ENCODE peak calls at places on chromosomes 16 and 17, in four cellular contexts. M is activated effector memory CD4-positive, alpha-beta T cell treated with anti-CD3 and anti-CD28 coated beads, Interleukin-2, amount 50 U/mL, for 16 hours; X is HFF-Myc; L is RCC 7860. P is an unnamed sample.

GRCh38 chr17:58004060-58004459 is 3.0 kb downstream of the SRSF1 start:
- DNase-seq in L (no peak), X (no peak), M (no peak), P (no peak)

GRCh38 chr16:23836404-23837291 is 865 bp downstream of the PRKCB start:
- DNase-seq in X (no peak), M (peak), L (no peak), P (no peak)

GRCh38 chr17:16391451-16391850 is 10.6 kb downstream of the UBB start:
- DNase-seq in M (no peak), X (no peak), L (no peak), P (no peak)

GRCh38 chr17:76248013-76248782 is 7.9 kb upstream of the RNF157 start:
- DNase-seq in X (no peak), M (peak), L (no peak), P (no peak)

GRCh38 chr16:31223044-31223443 is 6.1 kb upstream of the PYDC1 start:
- DNase-seq in X (no peak), L (no peak), M (no peak), P (no peak)

GRCh38 chr17:7864995-7865650 is 7.3 kb downstream of the CYB5D1 start:
- DNase-seq in L (no peak), M (no peak), X (no peak), P (no peak)

GRCh38 chr17:63595132-63595531 is 5.6 kb upstream of the TACO1 start:
- DNase-seq in M (peak), X (no peak), L (no peak), P (no peak)

GRCh38 chr17:52790359-52790955 is 631.9 kb upstream of the CA10 start:
- DNase-seq in L (no peak), M (no peak), X (no peak), P (no peak)

GRCh38 chr16:56793504-56793903 is 63.6 kb downstream of the NUP93 start:
- DNase-seq in L (peak), M (no peak), X (no peak), P (no peak)

GRCh38 chr17:48530887-48531272 is at the start of gene HOXB1:
- DNase-seq in X (no peak), L (no peak), M (peak), P (no peak)

GRCh38 chr17:14688134-14688533 is 387.3 kb downstream of the HS3ST3B1 start:
- DNase-seq in M (no peak), X (no peak), L (no peak), P (no peak)

GRCh38 chr16:85274924-85275323 is 162.7 kb upstream of the CIBAR2 start:
- DNase-seq in L (no peak), M (no peak), X (no peak), P (no peak)

GRCh38 chr17:65314212-65314611 is 177.0 kb downstream of the RGS9 start:
- DNase-seq in M (no peak), L (no peak), X (no peak), P (no peak)

GRCh38 chr17:62178579-62178978 is 113.5 kb upstream of the MED13 start:
- DNase-seq in M (no peak), L (peak), X (no peak), P (no peak)

GRCh38 chr17:64315032-64315490 is 52.0 kb upstream of the TEX2 start:
- DNase-seq in X (no peak), M (no peak), L (no peak), P (no peak)

GRCh38 chr16:28068976-28069375 is 5.5 kb upstream of the GSG1L start:
- DNase-seq in M (no peak), L (no peak), X (no peak), P (no peak)

GRCh38 chr17:49473900-49474751 is 21.0 kb upstream of the NGFR start:
- DNase-seq in X (no peak), L (no peak), M (no peak), P (no peak)

GRCh38 chr17:17780941-17781590 is 55.7 kb downstream of the SREBF1 start:
- DNase-seq in L (no peak), M (no peak), X (peak), P (no peak)

GRCh38 chr17:73357981-73358380 is 46.2 kb upstream of the CDC42EP4 start:
- DNase-seq in M (no peak), L (no peak), X (no peak), P (no peak)

GRCh38 chr16:18936727-18937340 is 10.6 kb upstream of the SMG1 start:
- DNase-seq in X (no peak), L (no peak), M (peak), P (no peak)

GRCh38 chr16:49750341-49751011 is 105.4 kb downstream of the ZNF423 start:
- DNase-seq in X (no peak), L (no peak), M (no peak), P (no peak)

GRCh38 chr17:10059684-10060211 is 138.7 kb downstream of the GAS7 start:
- DNase-seq in M (no peak), X (no peak), L (no peak), P (no peak)

GRCh38 chr17:78130439-78131101 is at the start of gene TMC8:
- DNase-seq in X (no peak), M (peak), L (no peak), P (no peak)

GRCh38 chr17:38674013-38674748 is 576 bp downstream of the EPOP start:
- DNase-seq in M (peak), X (no peak), L (no peak), P (no peak)

P was measured in BJ.